ENCODE peak calls at places on chromosomes 3 and 15, in eight cellular contexts. G is CD8-positive, alpha-beta T cell; A is mammary epithelial cell; R is lower lobe of right lung; P is ascending aorta; L is spleen; S is AG04450; V is A549. Q is an unnamed sample.

GRCh38 chr15:60299452-60300047 is 98.2 kb downstream of the ANXA2 start:
- DNase-seq in G (no peak), A (peak), R (no peak), P (no peak), L (no peak), S (no peak), V (peak), Q (no peak)

GRCh38 chr3:122355612-122356011 is 27.4 kb downstream of the MIX23 start:
- DNase-seq in G (no peak), A (no peak), R (no peak), P (no peak), L (no peak), S (no peak), V (no peak), Q (no peak)

GRCh38 chr15:74265046-74265639 is 29.0 kb downstream of the CCDC33 start:
- DNase-seq in G (no peak), A (no peak), R (no peak), P (no peak), L (no peak), S (no peak), V (no peak), Q (no peak)

GRCh38 chr15:58410353-58410752 is 21.4 kb upstream of the LIPC start:
- DNase-seq in G (peak), A (no peak), R (no peak), P (no peak), L (no peak), S (no peak), V (no peak), Q (no peak)

GRCh38 chr3:15796771-15797599 is 794 bp downstream of the ANKRD28 start:
- DNase-seq in G (no peak), A (peak), R (no peak), P (no peak), L (no peak), S (peak), V (peak), Q (no peak)

GRCh38 chr3:72144773-72145505 is 360.0 kb upstream of the PROK2 start:
- DNase-seq in G (no peak), A (no peak), R (no peak), P (no peak), L (peak), S (no peak), V (no peak), Q (no peak)

GRCh38 chr3:24110051-24110450 is 165.0 kb downstream of the NR1D2 start:
- DNase-seq in G (no peak), A (no peak), R (no peak), P (no peak), L (no peak), S (no peak), V (no peak), Q (no peak)

GRCh38 chr3:54222318-54222717 is 100.0 kb downstream of the CACNA2D3 start:
- DNase-seq in G (no peak), A (no peak), R (no peak), P (no peak), L (no peak), S (no peak), V (no peak), Q (no peak)

GRCh38 chr3:20576228-20576627 is 390.2 kb upstream of the SGO1 start:
- DNase-seq in G (no peak), A (no peak), R (no peak), P (no peak), L (no peak), S (no peak), V (no peak), Q (no peak)

GRCh38 chr15:92687183-92687582 is 31.6 kb upstream of the FAM174B start:
- DNase-seq in G (no peak), A (no peak), R (no peak), P (no peak), L (no peak), S (peak), V (no peak), Q (no peak)

GRCh38 chr3:27679691-27680090 is 42.4 kb downstream of the EOMES start:
- DNase-seq in G (no peak), A (no peak), R (no peak), P (no peak), L (no peak), S (no peak), V (no peak), Q (no peak)

GRCh38 chr15:73908822-73909122 is 17.5 kb upstream of the LOXL1 start:
- DNase-seq in G (no peak), A (no peak), R (peak), P (no peak), L (no peak), S (no peak), V (no peak), Q (no peak)

GRCh38 chr3:155312781-155313180 is 19.3 kb upstream of the STRIT1 start:
- DNase-seq in G (no peak), A (no peak), R (no peak), P (no peak), L (no peak), S (no peak), V (no peak), Q (no peak)

GRCh38 chr3:150168694-150169093 is 198.0 kb upstream of the PFN2 start:
- DNase-seq in G (no peak), A (no peak), R (no peak), P (no peak), L (no peak), S (no peak), V (no peak), Q (no peak)

GRCh38 chr3:52495777-52496602 is 852 bp downstream of the STAB1 start:
- DNase-seq in G (no peak), A (peak), R (no peak), P (no peak), L (no peak), S (no peak), V (no peak), Q (no peak)

GRCh38 chr3:104460477-104461406 is 906.0 kb upstream of the ALCAM start:
- DNase-seq in G (no peak), A (peak), R (no peak), P (no peak), L (no peak), S (peak), V (no peak), Q (no peak)

GRCh38 chr3:155908086-155908485 is 37.6 kb downstream of the GMPS start:
- DNase-seq in G (no peak), A (no peak), R (no peak), P (no peak), L (no peak), S (no peak), V (no peak), Q (no peak)

GRCh38 chr15:42605281-42605744 is 29.9 kb downstream of the STARD9 start:
- DNase-seq in G (no peak), A (no peak), R (no peak), P (no peak), L (no peak), S (no peak), V (no peak), Q (no peak)

GRCh38 chr3:144053121-144053520 is 81.5 kb downstream of the DIPK2A start:
- DNase-seq in G (no peak), A (peak), R (no peak), P (no peak), L (no peak), S (peak), V (no peak), Q (no peak)

GRCh38 chr3:126746395-126747177 is 42.5 kb downstream of the CHCHD6 start:
- DNase-seq in G (no peak), A (peak), R (peak), P (no peak), L (no peak), S (no peak), V (peak), Q (peak)

GRCh38 chr3:15099364-15100098 is 583 bp upstream of the RBSN start:
- DNase-seq in G (peak), A (no peak), R (no peak), P (no peak), L (peak), S (no peak), V (no peak), Q (no peak)

GRCh38 chr3:188326968-188327367 is 173.0 kb downstream of the LPP start:
- DNase-seq in G (no peak), A (no peak), R (no peak), P (no peak), L (no peak), S (no peak), V (no peak), Q (no peak)

GRCh38 chr3:45010718-45011355 is 15.3 kb upstream of the CLEC3B start:
- DNase-seq in G (no peak), A (peak), R (no peak), P (no peak), L (no peak), S (no peak), V (no peak), Q (no peak)

GRCh38 chr15:51533672-51534398 is 88.7 kb downstream of the DMXL2 start:
- DNase-seq in G (no peak), A (no peak), R (no peak), P (no peak), L (no peak), S (no peak), V (no peak), Q (no peak)

GRCh38 chr3:149153402-149153801 is 24.0 kb downstream of the HPS3 start:
- DNase-seq in G (no peak), A (peak), R (no peak), P (no peak), L (no peak), S (no peak), V (no peak), Q (no peak)

GRCh38 chr3:38687306-38687705 is 37.8 kb upstream of the SCN5A start:
- DNase-seq in G (no peak), A (peak), R (no peak), P (no peak), L (no peak), S (no peak), V (no peak), Q (no peak)

GRCh38 chr3:171606151-171606751 is 146.0 kb upstream of the TNIK start:
- DNase-seq in G (no peak), A (peak), R (no peak), P (no peak), L (no peak), S (no peak), V (no peak), Q (no peak)

GRCh38 chr15:92845109-92845508 is 55.0 kb upstream of the CHD2 start:
- DNase-seq in G (no peak), A (peak), R (no peak), P (no peak), L (no peak), S (no peak), V (no peak), Q (no peak)

GRCh38 chr3:115007966-115008365 is 139.1 kb downstream of the ZBTB20 start:
- DNase-seq in G (no peak), A (no peak), R (no peak), P (no peak), L (no peak), S (no peak), V (no peak), Q (no peak)

GRCh38 chr3:184593201-184593922 is 31.8 kb downstream of the EPHB3 start:
- DNase-seq in G (no peak), A (no peak), R (peak), P (no peak), L (peak), S (no peak), V (no peak), Q (no peak)

GRCh38 chr3:128563439-128563838 is 70.4 kb upstream of the GATA2 start:
- DNase-seq in G (no peak), A (no peak), R (no peak), P (no peak), L (no peak), S (no peak), V (no peak), Q (no peak)

GRCh38 chr3:128568602-128569490 is 75.8 kb upstream of the GATA2 start:
- DNase-seq in G (no peak), A (no peak), R (no peak), P (no peak), L (no peak), S (no peak), V (no peak), Q (no peak)

GRCh38 chr3:128567705-128568356 is 74.8 kb upstream of the GATA2 start:
- DNase-seq in G (no peak), A (no peak), R (no peak), P (no peak), L (no peak), S (no peak), V (no peak), Q (no peak)

GRCh38 chr3:128569756-128570155 is 76.8 kb upstream of the GATA2 start:
- DNase-seq in G (no peak), A (no peak), R (no peak), P (no peak), L (no peak), S (no peak), V (no peak), Q (no peak)

GRCh38 chr3:128567141-128567540 is 74.1 kb upstream of the GATA2 start:
- DNase-seq in G (no peak), A (no peak), R (no peak), P (no peak), L (peak), S (no peak), V (no peak), Q (no peak)
- H3K27ac ChIP-seq in G (no peak), A (no peak), R (no peak), P (no peak), L (no peak), S (no peak), V (no peak), Q (no peak)

DNA sequence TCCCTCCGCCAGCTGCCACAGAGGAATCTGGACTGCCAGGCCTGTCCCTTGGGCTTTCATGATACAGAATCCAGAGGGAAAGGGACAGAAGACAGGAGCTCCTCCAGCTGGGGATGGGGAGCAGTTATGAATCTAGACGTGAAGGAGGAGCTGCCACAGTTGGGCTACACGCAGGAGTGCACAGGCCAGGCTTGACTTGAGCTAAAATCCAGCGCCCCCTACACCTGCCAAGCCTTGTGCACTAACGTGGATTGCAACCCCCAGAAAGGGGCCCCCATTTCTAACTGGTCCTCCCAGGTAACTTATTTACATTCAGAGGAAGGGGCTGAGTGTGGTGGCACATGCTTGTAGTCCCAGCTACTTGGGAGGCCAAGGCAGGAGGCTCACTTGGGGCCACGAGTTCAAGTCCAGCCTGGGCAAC is 14.3 kb downstream of the KLHL6 start:
- DNase-seq in G (no peak), A (no peak), R (no peak), P (no peak), L (no peak), S (no peak), V (no peak), Q (no peak)
- H3K27ac ChIP-seq in G (no peak), A (no peak), R (no peak), P (no peak), L (peak), S (no peak), V (no peak), Q (no peak)

GRCh38 chr3:136741063-136741462 is 11.1 kb downstream of the STAG1 start:
- DNase-seq in G (no peak), A (no peak), R (no peak), P (no peak), L (no peak), S (no peak), V (no peak), Q (no peak)
- H3K27ac ChIP-seq in G (no peak), A (no peak), R (no peak), P (no peak), L (no peak), S (no peak), V (no peak), Q (no peak)

GRCh38 chr3:193975072-193975535 is 160.8 kb upstream of the HES1 start:
- DNase-seq in G (no peak), A (no peak), R (no peak), P (no peak), L (no peak), S (no peak), V (no peak), Q (no peak)
- H3K27ac ChIP-seq in G (no peak), A (no peak), R (no peak), P (no peak), L (no peak), S (no peak), V (no peak), Q (no peak)

DNA sequence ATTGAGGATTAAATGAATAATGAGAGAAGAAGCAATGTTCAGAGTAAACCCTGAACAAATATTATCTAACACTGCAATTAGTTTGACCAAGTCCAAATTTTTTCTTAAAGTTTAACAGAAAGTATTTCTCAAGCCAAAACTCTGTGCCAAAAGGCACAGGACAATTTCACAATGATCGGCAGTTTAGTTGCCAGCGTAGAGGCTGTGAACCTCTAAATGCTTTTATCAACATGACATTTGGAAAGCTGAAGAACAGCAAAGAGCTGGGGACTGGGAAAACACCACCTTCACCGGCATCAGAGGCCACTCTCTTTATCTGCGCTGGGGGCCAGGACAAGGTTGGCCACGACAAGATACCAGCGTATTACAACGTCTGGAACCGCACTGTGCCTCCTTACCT is 125.6 kb downstream of the ADAMTS17 start:
- DNase-seq in G (no peak), A (no peak), R (no peak), P (no peak), L (peak), S (no peak), V (no peak), Q (no peak)
- H3K27ac ChIP-seq in G (no peak), A (no peak), R (peak), P (peak), L (no peak), S (no peak), V (no peak), Q (peak)

DNA sequence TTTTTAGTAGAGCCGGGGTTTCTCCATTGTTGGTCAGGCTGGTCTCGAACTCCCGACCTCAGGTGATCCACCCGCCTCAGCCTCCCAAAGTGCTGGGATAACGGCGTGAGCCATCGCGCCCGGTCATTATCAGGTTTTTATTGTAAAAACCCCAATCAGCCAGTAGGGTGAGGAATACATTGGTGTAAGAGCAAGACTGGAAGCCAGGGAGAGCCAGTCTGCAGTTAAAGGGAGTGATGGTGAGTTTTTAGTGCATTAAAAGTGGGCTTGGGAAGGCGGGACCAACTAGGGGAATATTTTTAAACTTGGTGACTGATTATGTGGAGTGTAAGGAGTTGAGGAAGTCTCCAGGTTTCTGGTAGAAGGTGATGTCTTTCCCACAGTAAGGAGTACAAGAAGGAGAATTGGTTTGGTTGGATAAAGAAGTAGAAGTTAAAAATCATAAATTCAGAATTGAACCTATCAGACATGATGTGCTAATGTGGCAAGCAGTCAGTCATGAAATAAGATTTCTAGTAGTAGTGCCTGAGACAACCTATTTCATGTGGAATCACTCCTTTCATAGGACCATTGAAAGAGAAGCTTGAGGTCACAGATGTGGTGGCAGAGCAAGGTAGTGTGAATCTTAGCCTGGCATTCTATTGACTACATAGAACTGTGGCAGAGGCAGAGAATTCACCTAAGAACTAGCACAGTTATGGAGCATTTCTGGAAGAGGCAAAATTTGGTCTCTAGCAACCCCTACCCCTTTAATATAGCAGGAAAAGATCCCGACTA is 2.4 kb upstream of the DCBLD2 start:
- DNase-seq in G (no peak), A (no peak), R (no peak), P (no peak), L (peak), S (no peak), V (no peak), Q (no peak)
- H3K27ac ChIP-seq in G (no peak), A (no peak), R (no peak), P (no peak), L (no peak), S (no peak), V (peak), Q (no peak)

GRCh38 chr3:46075816-46076215 is 48.5 kb upstream of the XCR1 start:
- DNase-seq in G (no peak), A (no peak), R (no peak), P (no peak), L (no peak), S (no peak), V (no peak), Q (no peak)
- H3K27ac ChIP-seq in G (no peak), A (no peak), R (no peak), P (no peak), L (peak), S (no peak), V (no peak), Q (no peak)

GRCh38 chr3:169755488-169755887 is 9.4 kb downstream of the TERC start:
- DNase-seq in G (no peak), A (peak), R (no peak), P (no peak), L (no peak), S (no peak), V (no peak), Q (no peak)

GRCh38 chr3:169750665-169751064 is 14.2 kb downstream of the TERC start:
- DNase-seq in G (no peak), A (no peak), R (no peak), P (no peak), L (no peak), S (no peak), V (no peak), Q (no peak)

GRCh38 chr3:169758353-169758994 is 6.4 kb downstream of the TERC start:
- DNase-seq in G (no peak), A (no peak), R (no peak), P (no peak), L (no peak), S (no peak), V (no peak), Q (no peak)

GRCh38 chr3:169751875-169752274 is 13.0 kb downstream of the TERC start:
- DNase-seq in G (no peak), A (no peak), R (no peak), P (no peak), L (no peak), S (no peak), V (no peak), Q (no peak)

GRCh38 chr3:169754711-169755110 is 10.1 kb downstream of the TERC start:
- DNase-seq in G (no peak), A (peak), R (no peak), P (no peak), L (no peak), S (no peak), V (no peak), Q (no peak)
- H3K27ac ChIP-seq in G (no peak), A (peak), R (no peak), P (no peak), L (no peak), S (no peak), V (no peak), Q (no peak)

DNA sequence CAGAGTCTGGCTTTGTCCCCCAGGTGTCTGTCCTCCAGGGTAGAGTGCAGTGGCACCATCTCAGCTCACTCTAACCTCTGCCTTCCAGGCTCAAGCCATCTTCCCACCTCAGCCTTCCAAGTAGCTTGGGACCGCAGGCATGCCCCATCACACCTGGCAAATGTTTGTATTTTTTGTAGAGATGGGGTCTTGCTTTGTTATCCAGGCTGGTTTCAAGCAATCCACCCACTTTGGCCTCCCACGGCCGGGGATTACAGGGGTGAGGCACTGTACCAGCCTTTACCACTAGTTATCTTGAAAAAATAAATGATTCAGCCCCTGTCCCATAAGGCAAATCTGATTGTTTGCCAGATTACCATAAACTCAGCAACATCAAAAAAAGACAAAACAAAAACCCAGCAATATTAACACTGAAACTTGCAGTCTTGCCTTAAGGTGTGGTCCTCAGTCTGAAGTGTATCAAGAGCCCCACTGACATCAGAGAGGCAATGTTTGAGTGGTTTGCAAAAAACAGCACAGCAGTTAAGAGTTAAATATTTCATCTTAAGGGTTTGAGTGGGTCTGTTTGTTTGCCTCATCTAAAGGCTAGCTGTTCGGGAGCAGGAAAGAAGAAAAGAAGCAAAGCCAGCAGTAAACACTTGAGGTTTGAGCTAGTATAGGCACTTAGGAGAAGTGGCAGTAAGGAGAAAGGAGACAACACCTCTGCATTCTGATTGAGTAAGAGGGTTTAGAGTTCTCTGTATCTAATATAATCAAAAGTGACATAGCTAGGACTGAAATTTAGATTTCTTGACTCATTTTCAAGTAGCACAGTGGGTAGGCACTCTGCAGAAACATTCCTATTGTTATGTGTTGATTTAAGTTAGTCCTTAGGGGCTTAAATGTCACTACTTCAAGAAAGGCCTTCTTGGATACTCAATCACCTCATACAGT is 26.3 kb upstream of the EDEM1 start:
- DNase-seq in G (no peak), A (peak), R (no peak), P (no peak), L (no peak), S (no peak), V (no peak), Q (no peak)
- H3K27ac ChIP-seq in G (no peak), A (no peak), R (peak), P (no peak), L (no peak), S (no peak), V (no peak), Q (peak)